ENCODE peak calls at places on chromosomes 13 and 19, in seven cellular contexts. One of them, this sample, is unnamed. For H3K27me3, the result is how much of the 10 kb centered on the place peaks cover.

GRCh38 chr19:49684983-49685553 is 4.3 kb upstream of the ADM5 start:
- DNase-seq in fibroblast of lung: no peak
- DNase-seq in heart left ventricle: no peak
- DNase-seq in uterus: no peak
- DNase-seq in mesendoderm: no peak
- DNase-seq in CD8-positive, alpha-beta T cell: no peak
- DNase-seq in pancreas: no peak
- DNase-seq in this sample: no peak

GRCh38 chr13:88288326-88288725 is 617.2 kb downstream of the SLITRK5 start:
- DNase-seq in CD8-positive, alpha-beta T cell: no peak
- DNase-seq in fibroblast of lung: no peak
- DNase-seq in heart left ventricle: no peak
- DNase-seq in mesendoderm: no peak
- DNase-seq in uterus: no peak
- DNase-seq in pancreas: no peak
- DNase-seq in this sample: no peak

GRCh38 chr13:43878897-43879322 is 630 bp downstream of the CCDC122 start:
- DNase-seq in fibroblast of lung: peak
- DNase-seq in uterus: peak
- DNase-seq in CD8-positive, alpha-beta T cell: peak
- DNase-seq in heart left ventricle: peak
- DNase-seq in pancreas: no peak
- DNase-seq in mesendoderm: peak
- DNase-seq in this sample: peak

GRCh38 chr13:70905035-70905434 is 796.8 kb upstream of the KLHL1 start:
- DNase-seq in CD8-positive, alpha-beta T cell: no peak
- DNase-seq in pancreas: no peak
- DNase-seq in mesendoderm: no peak
- DNase-seq in fibroblast of lung: peak
- DNase-seq in heart left ventricle: no peak
- DNase-seq in uterus: no peak
- DNase-seq in this sample: no peak

GRCh38 chr13:99656092-99656745 is 154.9 kb downstream of the TM9SF2 start:
- DNase-seq in CD8-positive, alpha-beta T cell: peak
- DNase-seq in pancreas: peak
- DNase-seq in fibroblast of lung: peak
- DNase-seq in mesendoderm: peak
- DNase-seq in heart left ventricle: peak
- DNase-seq in uterus: peak
- DNase-seq in this sample: peak

GRCh38 chr13:53250977-53251376 is 222.4 kb downstream of the OLFM4 start:
- DNase-seq in fibroblast of lung: no peak
- DNase-seq in pancreas: no peak
- DNase-seq in CD8-positive, alpha-beta T cell: no peak
- DNase-seq in uterus: no peak
- DNase-seq in mesendoderm: no peak
- DNase-seq in heart left ventricle: no peak
- DNase-seq in this sample: no peak

GRCh38 chr13:60080871-60081270 is 82.9 kb downstream of the DIAPH3 start:
- DNase-seq in uterus: no peak
- DNase-seq in CD8-positive, alpha-beta T cell: no peak
- DNase-seq in heart left ventricle: no peak
- DNase-seq in fibroblast of lung: no peak
- DNase-seq in mesendoderm: no peak
- DNase-seq in pancreas: no peak
- DNase-seq in this sample: no peak

GRCh38 chr19:47778954-47779351 is 450 bp downstream of the SELENOW start:
- DNase-seq in fibroblast of lung: no peak
- DNase-seq in uterus: peak
- DNase-seq in CD8-positive, alpha-beta T cell: peak
- DNase-seq in pancreas: peak
- DNase-seq in mesendoderm: no peak
- DNase-seq in heart left ventricle: no peak
- DNase-seq in this sample: peak

GRCh38 chr19:36049080-36049698 is 4.9 kb downstream of the THAP8 start:
- DNase-seq in fibroblast of lung: no peak
- DNase-seq in heart left ventricle: no peak
- DNase-seq in mesendoderm: no peak
- DNase-seq in pancreas: no peak
- DNase-seq in CD8-positive, alpha-beta T cell: no peak
- DNase-seq in uterus: no peak
- DNase-seq in this sample: no peak

GRCh38 chr13:108086678-108087077 is 128.7 kb downstream of the LIG4 start:
- DNase-seq in uterus: no peak
- DNase-seq in heart left ventricle: no peak
- DNase-seq in CD8-positive, alpha-beta T cell: no peak
- DNase-seq in mesendoderm: peak
- DNase-seq in fibroblast of lung: peak
- DNase-seq in pancreas: no peak
- DNase-seq in this sample: no peak

GRCh38 chr19:5292453-5292842 is 48.2 kb downstream of the PTPRS start:
- DNase-seq in pancreas: peak
- DNase-seq in CD8-positive, alpha-beta T cell: peak
- DNase-seq in fibroblast of lung: no peak
- DNase-seq in heart left ventricle: no peak
- DNase-seq in uterus: no peak
- DNase-seq in mesendoderm: no peak
- DNase-seq in this sample: no peak

GRCh38 chr13:75407998-75408397 is 74.0 kb downstream of the TBC1D4 start:
- DNase-seq in mesendoderm: no peak
- DNase-seq in heart left ventricle: no peak
- DNase-seq in pancreas: no peak
- DNase-seq in CD8-positive, alpha-beta T cell: no peak
- DNase-seq in uterus: no peak
- DNase-seq in fibroblast of lung: no peak
- DNase-seq in this sample: no peak

GRCh38 chr19:343451-343931 is 1.1 kb downstream of the MIER2 start:
- DNase-seq in uterus: no peak
- DNase-seq in heart left ventricle: peak
- DNase-seq in mesendoderm: no peak
- DNase-seq in pancreas: no peak
- DNase-seq in fibroblast of lung: no peak
- DNase-seq in CD8-positive, alpha-beta T cell: no peak
- DNase-seq in this sample: no peak

GRCh38 chr13:19117913-19118739 is 63.5 kb downstream of the TUBA3C start:
- DNase-seq in CD8-positive, alpha-beta T cell: no peak
- DNase-seq in fibroblast of lung: no peak
- DNase-seq in pancreas: no peak
- DNase-seq in mesendoderm: no peak
- DNase-seq in uterus: no peak
- DNase-seq in heart left ventricle: no peak
- DNase-seq in this sample: no peak

GRCh38 chr19:57515218-57515617 is 11.9 kb upstream of the ZNF549 start:
- DNase-seq in mesendoderm: no peak
- DNase-seq in uterus: no peak
- DNase-seq in CD8-positive, alpha-beta T cell: no peak
- DNase-seq in pancreas: no peak
- DNase-seq in heart left ventricle: no peak
- DNase-seq in fibroblast of lung: no peak
- DNase-seq in this sample: no peak

GRCh38 chr19:1806184-1807029 is 5.7 kb downstream of the ATP8B3 start:
- DNase-seq in uterus: no peak
- DNase-seq in fibroblast of lung: no peak
- DNase-seq in CD8-positive, alpha-beta T cell: no peak
- DNase-seq in pancreas: no peak
- DNase-seq in heart left ventricle: no peak
- DNase-seq in mesendoderm: no peak
- DNase-seq in this sample: no peak

GRCh38 chr13:41693434-41693833 is 236.1 kb downstream of the RGCC start:
- DNase-seq in fibroblast of lung: no peak
- DNase-seq in mesendoderm: no peak
- DNase-seq in pancreas: no peak
- DNase-seq in heart left ventricle: no peak
- DNase-seq in CD8-positive, alpha-beta T cell: no peak
- DNase-seq in uterus: no peak
- DNase-seq in this sample: no peak

GRCh38 chr13:111145071-111145470 is 30.0 kb downstream of the ARHGEF7 start:
- DNase-seq in pancreas: no peak
- DNase-seq in fibroblast of lung: no peak
- DNase-seq in uterus: no peak
- DNase-seq in heart left ventricle: no peak
- DNase-seq in CD8-positive, alpha-beta T cell: no peak
- DNase-seq in mesendoderm: no peak
- DNase-seq in this sample: no peak

GRCh38 chr13:111142472-111142871 is 27.4 kb downstream of the ARHGEF7 start:
- DNase-seq in CD8-positive, alpha-beta T cell: no peak
- DNase-seq in mesendoderm: no peak
- DNase-seq in uterus: no peak
- DNase-seq in fibroblast of lung: no peak
- DNase-seq in pancreas: no peak
- DNase-seq in heart left ventricle: no peak
- DNase-seq in this sample: no peak

GRCh38 chr13:111143875-111144540 is 28.9 kb downstream of the ARHGEF7 start:
- DNase-seq in uterus: no peak
- DNase-seq in CD8-positive, alpha-beta T cell: no peak
- DNase-seq in pancreas: no peak
- DNase-seq in mesendoderm: no peak
- DNase-seq in heart left ventricle: no peak
- DNase-seq in fibroblast of lung: no peak
- DNase-seq in this sample: no peak

GRCh38 chr13:111140562-111141105 is 25.5 kb downstream of the ARHGEF7 start:
- DNase-seq in heart left ventricle: no peak
- DNase-seq in fibroblast of lung: no peak
- DNase-seq in uterus: no peak
- DNase-seq in pancreas: no peak
- DNase-seq in mesendoderm: no peak
- DNase-seq in CD8-positive, alpha-beta T cell: no peak
- DNase-seq in this sample: no peak

GRCh38 chr13:111145506-111145905 is 30.4 kb downstream of the ARHGEF7 start:
- DNase-seq in mesendoderm: no peak
- DNase-seq in uterus: no peak
- DNase-seq in fibroblast of lung: no peak
- DNase-seq in pancreas: no peak
- DNase-seq in CD8-positive, alpha-beta T cell: no peak
- DNase-seq in heart left ventricle: peak
- DNase-seq in this sample: no peak
- H3K27me3 ChIP-seq in mesendoderm: under half
- H3K27me3 ChIP-seq in uterus: under half
- H3K27me3 ChIP-seq in fibroblast of lung: under half
- H3K27me3 ChIP-seq in pancreas: under half
- H3K27me3 ChIP-seq in CD8-positive, alpha-beta T cell: under half
- H3K27me3 ChIP-seq in heart left ventricle: under half
- H3K27me3 ChIP-seq in this sample: under half

DNA sequence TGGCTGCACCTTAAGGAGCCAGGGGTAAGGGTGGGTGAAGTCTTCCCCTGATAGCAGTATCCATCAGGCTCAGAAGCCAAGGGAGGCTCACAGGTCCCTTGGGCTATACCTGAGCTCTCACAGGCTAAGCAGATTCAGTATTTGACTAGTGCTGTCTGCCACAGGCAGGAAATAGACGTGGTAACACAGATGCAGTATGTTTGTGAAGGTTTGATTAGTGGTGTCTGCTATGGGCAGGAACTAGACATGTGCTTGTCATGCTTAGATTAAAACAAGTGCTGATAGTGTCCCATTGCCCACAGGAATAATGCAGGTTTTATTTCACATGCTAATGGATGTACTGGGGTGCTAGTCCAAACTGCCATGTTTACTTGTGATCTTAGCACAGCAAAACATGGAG is 4.0 kb downstream of the SYT5 start:
- DNase-seq in CD8-positive, alpha-beta T cell: no peak
- DNase-seq in pancreas: no peak
- DNase-seq in uterus: no peak
- DNase-seq in heart left ventricle: no peak
- DNase-seq in mesendoderm: no peak
- DNase-seq in fibroblast of lung: no peak
- DNase-seq in this sample: no peak
- H3K27me3 ChIP-seq in CD8-positive, alpha-beta T cell: half or more
- H3K27me3 ChIP-seq in pancreas: under half
- H3K27me3 ChIP-seq in uterus: half or more
- H3K27me3 ChIP-seq in heart left ventricle: half or more
- H3K27me3 ChIP-seq in mesendoderm: under half
- H3K27me3 ChIP-seq in fibroblast of lung: under half
- H3K27me3 ChIP-seq in this sample: under half

DNA sequence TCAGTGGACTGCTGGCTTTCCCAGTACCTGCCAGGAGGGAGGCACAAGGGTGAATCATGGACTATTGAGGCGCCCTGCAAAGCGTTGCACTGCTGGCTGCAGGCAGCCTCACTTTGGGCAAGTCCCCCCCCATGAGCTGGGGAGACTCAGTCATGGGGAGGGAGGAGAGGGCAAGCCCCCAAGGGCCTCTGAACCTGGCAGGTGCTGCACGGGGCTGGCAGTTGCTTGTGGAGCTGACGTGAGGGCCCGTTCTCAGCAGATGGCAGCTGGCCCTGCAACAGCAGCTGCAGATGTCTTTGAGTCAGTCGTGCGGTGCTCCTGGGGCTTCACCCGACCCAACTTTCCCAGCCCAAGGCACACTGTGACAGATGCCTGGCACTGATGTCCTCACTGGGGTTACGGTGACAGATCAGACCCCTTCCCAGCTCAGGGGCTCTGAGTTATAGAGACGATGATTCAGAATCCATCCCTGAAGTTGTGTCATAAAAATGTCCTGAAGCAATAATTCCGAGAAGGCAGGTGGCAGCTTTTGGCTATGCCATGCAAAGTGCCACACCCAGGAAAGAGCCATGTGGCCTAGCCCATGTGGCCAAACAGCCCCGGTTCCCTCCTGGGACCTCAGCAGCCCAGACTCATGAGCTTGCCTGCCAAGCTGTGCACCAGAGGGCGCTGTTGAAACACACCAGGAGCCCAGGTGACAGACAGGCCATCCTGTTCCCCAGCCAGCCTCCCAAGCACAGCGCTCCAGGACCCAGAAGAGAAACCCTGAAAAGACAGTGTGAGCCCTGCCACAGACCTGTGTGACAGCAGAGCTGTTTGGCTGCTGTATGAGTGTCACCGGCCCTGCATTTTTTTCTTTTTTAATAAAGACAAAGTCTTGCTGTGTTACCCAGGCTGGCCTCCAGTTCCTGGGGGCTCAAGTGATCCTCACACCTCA is 53.6 kb upstream of the LDLR start:
- DNase-seq in heart left ventricle: peak
- DNase-seq in pancreas: peak
- DNase-seq in mesendoderm: peak
- DNase-seq in fibroblast of lung: peak
- DNase-seq in uterus: peak
- DNase-seq in CD8-positive, alpha-beta T cell: peak
- DNase-seq in this sample: peak
- H3K27me3 ChIP-seq in heart left ventricle: under half
- H3K27me3 ChIP-seq in pancreas: under half
- H3K27me3 ChIP-seq in mesendoderm: under half
- H3K27me3 ChIP-seq in fibroblast of lung: under half
- H3K27me3 ChIP-seq in uterus: under half
- H3K27me3 ChIP-seq in CD8-positive, alpha-beta T cell: under half
- H3K27me3 ChIP-seq in this sample: under half

DNA sequence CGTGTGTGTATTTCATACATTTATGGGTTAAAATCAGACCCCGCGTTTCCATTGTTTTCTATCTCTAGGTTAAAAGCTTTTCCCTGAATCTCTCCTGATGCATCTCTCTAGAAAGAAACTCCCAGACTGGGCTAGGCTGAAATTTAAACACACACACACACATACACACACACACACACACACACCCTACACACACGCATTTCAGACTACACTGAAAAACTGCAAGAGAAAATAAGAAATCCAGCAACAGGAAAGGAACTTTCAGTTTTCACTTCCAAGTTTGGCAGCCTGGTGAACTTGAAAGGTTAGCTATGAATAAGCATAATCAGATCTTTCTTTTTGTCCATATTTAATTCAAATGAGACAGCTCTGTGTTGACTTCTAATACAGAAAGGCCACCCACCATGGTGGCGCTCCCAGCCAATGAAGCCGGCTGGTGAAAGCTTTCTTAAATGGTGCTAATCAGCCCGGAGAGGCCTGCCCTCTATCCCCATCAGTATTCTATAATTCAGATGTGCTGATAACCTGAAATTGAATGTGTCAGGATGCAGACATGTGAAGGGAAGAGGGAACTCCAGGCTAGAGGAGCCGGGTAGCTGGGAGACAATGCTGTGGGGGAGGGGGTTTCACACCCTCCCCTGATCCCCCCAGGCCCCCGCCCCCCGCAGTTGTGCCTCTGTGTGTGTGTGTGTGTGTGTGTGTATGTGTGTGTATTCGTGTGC is 108.3 kb upstream of the ZNF536 start:
- DNase-seq in CD8-positive, alpha-beta T cell: no peak
- DNase-seq in pancreas: no peak
- DNase-seq in mesendoderm: peak
- DNase-seq in fibroblast of lung: no peak
- DNase-seq in heart left ventricle: no peak
- DNase-seq in uterus: no peak
- DNase-seq in this sample: no peak
- H3K27me3 ChIP-seq in CD8-positive, alpha-beta T cell: under half
- H3K27me3 ChIP-seq in pancreas: under half
- H3K27me3 ChIP-seq in mesendoderm: under half
- H3K27me3 ChIP-seq in fibroblast of lung: under half
- H3K27me3 ChIP-seq in heart left ventricle: under half
- H3K27me3 ChIP-seq in uterus: under half
- H3K27me3 ChIP-seq in this sample: under half